ENCODE peak calls at places on chromosome 15, in four cellular contexts. U is K562, Y is WTC11, L is GM12878. Z is an unnamed sample.

GRCh38 chr15:85704720-85705119 is 90.0 kb downstream of the KLHL25 start:
- DNase-seq in U (no peak), Y (no peak), L (no peak), Z (no peak)

GRCh38 chr15:66004618-66005262 is 135.4 kb downstream of the RAB11A start:
- DNase-seq in U (peak; percentile 47), Y (peak; percentile 48), L (no peak), Z (no peak)

GRCh38 chr15:89143503-89144162 is 55.4 kb downstream of the ABHD2 start:
- DNase-seq in U (no peak), Y (no peak), L (peak; percentile 21), Z (peak; percentile 36)

GRCh38 chr15:88986949-88987589 is 73.9 kb upstream of the MFGE8 start:
- DNase-seq in U (peak; percentile 55), Y (peak; percentile 29), L (no peak), Z (no peak)

GRCh38 chr15:78893538-78893937 is 20.8 kb downstream of the MORF4L1 start:
- DNase-seq in U (no peak), Y (no peak), L (no peak), Z (no peak)

GRCh38 chr15:61095804-61096506 is 133.1 kb downstream of the RORA start:
- DNase-seq in U (no peak), Y (no peak), L (no peak), Z (no peak)

GRCh38 chr15:67444100-67444499 is 76.8 kb upstream of the C15orf61 start:
- DNase-seq in U (no peak), Y (no peak), L (no peak), Z (no peak)

GRCh38 chr15:91919014-91919534 is 65.6 kb downstream of the SLCO3A1 start:
- DNase-seq in U (no peak), Y (no peak), L (no peak), Z (no peak)

GRCh38 chr15:41286665-41287333 is 45.6 kb downstream of the OIP5 start:
- DNase-seq in U (no peak), Y (no peak), L (no peak), Z (no peak)

GRCh38 chr15:38696120-38696727 is 131.6 kb upstream of the RASGRP1 start:
- DNase-seq in U (peak; percentile 38), Y (no peak), L (no peak), Z (no peak)

GRCh38 chr15:62809968-62810260 is 232.6 kb upstream of the TPM1 start:
- DNase-seq in U (no peak), Y (no peak), L (no peak), Z (no peak)

GRCh38 chr15:100810831-100811230 is 68.8 kb upstream of the ALDH1A3 start:
- DNase-seq in U (no peak), Y (no peak), L (no peak), Z (no peak)

GRCh38 chr15:67149859-67150824 is 84.7 kb downstream of the SMAD3 start:
- DNase-seq in U (peak; percentile 58), Y (peak; percentile 48), L (peak; percentile 51), Z (no peak)

GRCh38 chr15:80925597-80926059 is 64.0 kb downstream of the MESD start:
- DNase-seq in U (no peak), Y (no peak), L (no peak), Z (no peak)

GRCh38 chr15:87345955-87346354 is 910.6 kb downstream of the NTRK3 start:
- DNase-seq in U (no peak), Y (no peak), L (no peak), Z (no peak)

GRCh38 chr15:87347806-87348515 is 908.6 kb downstream of the NTRK3 start:
- DNase-seq in U (no peak), Y (no peak), L (no peak), Z (no peak)

GRCh38 chr15:87349181-87349580 is 907.4 kb downstream of the NTRK3 start:
- DNase-seq in U (no peak), Y (no peak), L (no peak), Z (peak; percentile 4)

DNA sequence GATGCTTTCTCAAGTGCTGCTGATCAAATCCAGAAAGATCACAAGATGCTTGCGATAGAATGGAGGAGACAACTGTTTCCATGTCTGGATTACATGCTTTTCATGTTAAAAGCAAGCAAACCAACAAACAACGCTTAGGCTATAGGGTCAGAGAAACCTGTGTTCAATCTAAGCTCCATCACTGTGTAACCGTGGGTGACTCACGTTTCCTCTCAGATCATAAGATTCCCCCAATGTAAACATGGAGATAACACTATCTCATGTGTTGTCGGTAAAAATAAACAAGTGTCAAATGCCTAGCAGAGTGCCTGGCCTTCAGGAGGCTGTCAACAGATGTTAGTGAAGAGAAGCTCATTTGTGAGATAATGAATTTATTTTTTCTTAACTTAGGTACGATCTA is 907.8 kb downstream of the NTRK3 start:
- DNase-seq in U (no peak), Y (no peak), L (no peak), Z (no peak)
- TF ChIP-seq USF1 in U (no peak), Y (no peak), L (no peak), Z (no peak)

DNA sequence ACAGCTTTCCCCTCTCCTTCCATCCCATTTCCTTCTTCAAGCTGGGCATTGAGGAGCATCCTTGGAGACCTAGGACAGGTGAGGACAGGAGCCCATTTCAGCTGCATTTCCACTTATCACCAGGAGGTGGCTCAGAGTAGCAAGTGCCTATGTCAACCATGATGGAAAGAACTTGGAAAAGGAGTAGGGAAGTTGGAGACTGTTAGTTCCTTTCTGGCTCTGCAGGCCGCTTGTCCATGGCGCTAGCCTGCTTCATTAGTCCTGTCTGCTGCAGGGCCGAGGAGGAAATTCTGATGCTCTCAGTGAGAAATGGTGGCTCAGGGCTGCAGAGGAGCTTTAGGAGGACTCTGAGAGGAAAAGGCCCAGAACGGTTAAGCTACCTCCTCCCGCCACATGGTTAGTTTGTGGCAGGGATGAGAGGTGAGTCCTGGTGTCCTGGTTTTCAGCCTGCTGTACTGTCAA is 7.0 kb upstream of the CD276 start:
- DNase-seq in U (peak; percentile 67), Y (peak; percentile 78), L (no peak), Z (peak; percentile 60)
- TF ChIP-seq USF1 in U (no peak), Y (no peak), L (no peak), Z (no peak)

GRCh38 chr15:31325432-31325975 is 1.1 kb upstream of the KLF13 start:
- DNase-seq in U (peak; percentile 13), Y (peak; percentile 47), L (no peak), Z (peak; percentile 82)
- TF ChIP-seq USF1 in U (no peak), Y (no peak), L (no peak), Z (no peak)

GRCh38 chr15:26889298-26889898 is 22.5 kb downstream of the GABRA5 start:
- DNase-seq in U (peak; percentile 77), Y (peak; percentile 74), L (peak; percentile 23), Z (peak; percentile 57)
- TF ChIP-seq USF1 in U (no peak), Y (no peak), L (no peak), Z (no peak)

GRCh38 chr15:58332676-58333400 is 99.0 kb upstream of the LIPC start:
- DNase-seq in U (peak; percentile 65), Y (no peak), L (no peak), Z (no peak)
- TF ChIP-seq USF1 in U (no peak), Y (no peak), L (no peak), Z (no peak)

DNA sequence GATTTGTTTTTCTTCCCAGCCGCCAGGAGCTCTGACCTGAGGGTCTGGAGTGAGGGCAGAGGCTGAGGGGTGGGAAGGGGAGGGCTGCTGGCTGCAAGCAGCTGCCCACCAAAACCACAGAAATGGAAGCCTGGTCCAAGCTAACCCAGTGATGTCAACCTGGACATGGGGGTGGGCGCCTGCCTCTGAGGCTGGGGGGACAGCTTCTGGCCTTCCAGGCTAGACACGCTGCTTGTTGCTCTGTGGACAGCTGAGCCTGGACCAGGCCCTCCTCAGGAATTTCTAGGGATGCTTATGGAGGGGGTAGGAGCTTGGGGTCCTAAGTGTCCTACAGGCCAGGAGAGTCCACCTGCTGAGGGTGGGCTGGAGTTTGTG is 21.4 kb downstream of the PSTPIP1 start:
- DNase-seq in U (no peak), Y (no peak), L (no peak), Z (no peak)
- TF ChIP-seq USF1 in U (no peak), Y (no peak), L (no peak), Z (no peak)

GRCh38 chr15:46088486-46089437 is 453.9 kb downstream of the SQOR start:
- DNase-seq in U (no peak), Y (no peak), L (no peak), Z (no peak)
- TF ChIP-seq USF1 in U (no peak), Y (no peak), L (no peak), Z (no peak)

Z was measured in SK-N-SH.